ENCODE peak calls at places on chromosomes 13 and 19, in nine cellular contexts. L is cardiac muscle cell; J is CD8-positive, alpha-beta T cell; D is psoas muscle; Y is ascending aorta; E is colonic mucosa; H is upper lobe of right lung; W is ovary; V is PC-9. I is an unnamed sample. For H3K9me3, the result is how much of the 10 kb centered on the place peaks cover.

GRCh38 chr13:25489238-25489637 is 117.5 kb downstream of the ATP8A2 start:
- DNase-seq in E (no peak), V (no peak), W (no peak), D (no peak), L (no peak), H (no peak), J (no peak), Y (no peak), I (no peak)

GRCh38 chr19:37342753-37343152 is 28.1 kb upstream of the ZNF527 start:
- DNase-seq in D (no peak), W (no peak), V (no peak), J (no peak), Y (no peak), E (no peak), H (no peak), L (peak), I (no peak)

GRCh38 chr13:27401210-27401609 is 23.2 kb upstream of the GTF3A start:
- DNase-seq in Y (no peak), H (no peak), J (no peak), V (no peak), L (no peak), D (peak), E (peak), W (no peak), I (no peak)

GRCh38 chr13:64305246-64305645 is 2889.6 kb upstream of the PCDH20 start:
- DNase-seq in L (peak), D (no peak), V (no peak), Y (no peak), J (no peak), E (no peak), H (no peak), W (no peak), I (no peak)

GRCh38 chr13:21338651-21339278 is 120.3 kb downstream of the ZDHHC20 start:
- DNase-seq in L (no peak), J (no peak), W (no peak), Y (no peak), V (no peak), E (no peak), D (no peak), H (no peak), I (no peak)

GRCh38 chr13:59413121-59413520 is 750.6 kb downstream of the DIAPH3 start:
- DNase-seq in E (no peak), H (no peak), L (no peak), Y (no peak), D (no peak), W (no peak), J (no peak), V (no peak), I (no peak)

GRCh38 chr19:18020212-18021067 is 12.5 kb downstream of the ARRDC2 start:
- DNase-seq in H (peak), E (peak), W (peak), V (no peak), J (no peak), D (peak), Y (peak), L (peak), I (no peak)

GRCh38 chr19:6947745-6948144 is 60.4 kb downstream of the ADGRE1 start:
- DNase-seq in L (peak), V (no peak), Y (no peak), D (no peak), J (no peak), E (no peak), H (no peak), W (no peak), I (no peak)

GRCh38 chr13:71320452-71320851 is 546.6 kb downstream of the DACH1 start:
- DNase-seq in V (no peak), L (peak), D (no peak), H (no peak), W (no peak), E (peak), Y (no peak), J (no peak), I (peak)
- TF ChIP-seq CTCF in V (peak), L (peak), D (peak), H (peak), W (no peak), E (peak), Y (no peak), J (no peak), I (peak)

GRCh38 chr13:51887441-51887840 is 25.7 kb downstream of the CCDC70 start:
- DNase-seq in E (no peak), D (no peak), Y (no peak), W (no peak), L (no peak), J (no peak), H (no peak), V (no peak), I (no peak)

GRCh38 chr13:51894239-51894638 is 32.5 kb downstream of the CCDC70 start:
- DNase-seq in D (no peak), J (no peak), H (no peak), V (no peak), W (no peak), E (no peak), Y (no peak), L (no peak), I (peak)

GRCh38 chr13:51895906-51896888 is 34.4 kb downstream of the CCDC70 start:
- DNase-seq in Y (no peak), V (peak), E (peak), J (no peak), H (no peak), L (peak), D (no peak), W (no peak), I (peak)

DNA sequence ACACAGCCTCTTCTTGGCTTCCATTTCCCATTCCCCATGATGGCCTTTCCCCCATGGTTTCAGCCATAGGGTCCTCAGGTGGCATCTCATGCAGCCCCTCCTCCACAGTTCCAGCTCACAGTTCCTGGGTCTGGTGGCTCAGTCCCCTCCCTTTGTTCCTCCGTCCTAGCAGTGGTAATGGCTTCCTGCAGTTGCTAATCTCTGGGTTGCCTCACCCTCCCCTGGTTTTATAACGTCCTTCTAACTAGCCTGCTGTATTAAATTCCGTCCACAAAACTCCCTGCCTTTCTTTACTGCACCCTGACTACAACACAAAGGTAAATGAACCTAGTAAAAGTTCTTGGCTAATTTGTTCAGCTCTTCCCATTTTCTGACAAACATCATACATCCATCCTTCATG is 30.9 kb downstream of the CCDC70 start:
- DNase-seq in W (no peak), H (no peak), E (no peak), Y (no peak), L (no peak), V (no peak), D (no peak), J (no peak), I (no peak)
- H3K9me3 ChIP-seq in W (under half), H (under half), E (under half), Y (under half), L (under half), V (under half), D (under half), J (under half), I (under half)

GRCh38 chr19:54391589-54392061 is 23.6 kb upstream of the TTYH1 start:
- DNase-seq in V (no peak), Y (no peak), J (no peak), E (no peak), D (no peak), W (no peak), L (no peak), H (no peak), I (no peak)
- H3K4me3 ChIP-seq in V (no peak), Y (no peak), J (no peak), E (no peak), D (no peak), W (no peak), L (no peak), H (no peak), I (no peak)

GRCh38 chr13:98496239-98496668 is 80.7 kb downstream of the STK24 start:
- DNase-seq in L (no peak), E (no peak), W (no peak), V (no peak), Y (no peak), H (no peak), D (peak), J (no peak), I (no peak)
- TF ChIP-seq CTCF in L (no peak), E (no peak), W (no peak), V (no peak), Y (no peak), H (no peak), D (no peak), J (no peak), I (no peak)

DNA sequence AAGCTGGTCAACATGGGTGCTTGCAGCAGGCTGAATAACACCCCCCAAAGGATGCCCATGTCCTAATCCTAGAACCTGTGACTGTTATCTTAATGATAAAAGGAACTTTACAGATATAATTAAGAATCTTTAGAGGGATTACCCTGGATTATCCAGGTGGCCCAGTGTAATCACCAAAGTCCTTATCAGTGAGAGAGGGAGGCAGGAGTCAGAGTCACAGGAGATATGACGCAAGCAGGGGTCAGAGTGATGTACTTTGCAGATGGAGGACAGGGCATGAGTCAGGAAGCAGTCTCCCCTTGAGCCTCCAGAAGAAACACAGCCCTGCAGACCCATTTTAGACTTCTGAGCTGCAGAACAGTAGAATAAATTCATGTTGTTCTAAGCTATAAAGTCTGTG is 9.8 kb downstream of the ZNF606 start:
- DNase-seq in V (no peak), E (no peak), W (no peak), L (no peak), D (no peak), J (no peak), Y (no peak), H (no peak), I (no peak)
- H3K9me3 ChIP-seq in V (half or more), E (under half), W (under half), L (under half), D (half or more), J (under half), Y (half or more), H (half or more), I (under half)

GRCh38 chr19:46890423-46891170 is 29.8 kb downstream of the ARHGAP35 start:
- DNase-seq in L (peak), Y (no peak), H (no peak), E (peak), V (peak), D (no peak), W (no peak), J (no peak), I (no peak)
- H3K4me3 ChIP-seq in L (no peak), Y (no peak), H (no peak), E (no peak), V (peak), D (no peak), W (no peak), J (no peak), I (no peak)

GRCh38 chr19:45156231-45156630 is 4.6 kb downstream of the NKPD1 start:
- DNase-seq in J (no peak), H (no peak), D (no peak), V (no peak), Y (no peak), L (no peak), W (no peak), E (no peak), I (peak)

GRCh38 chr19:45152504-45153338 is 8.1 kb downstream of the NKPD1 start:
- DNase-seq in E (peak), V (no peak), W (peak), H (peak), D (peak), J (peak), Y (no peak), L (peak), I (peak)

GRCh38 chr19:45151821-45152503 is 8.8 kb downstream of the NKPD1 start:
- DNase-seq in E (no peak), V (no peak), W (no peak), H (no peak), Y (no peak), D (no peak), L (no peak), J (no peak), I (no peak)

GRCh38 chr19:45153339-45154063 is 7.3 kb downstream of the NKPD1 start:
- DNase-seq in E (peak), J (no peak), Y (no peak), H (no peak), W (peak), D (peak), L (peak), V (no peak), I (peak)

GRCh38 chr19:45154064-45154827 is 6.5 kb downstream of the NKPD1 start:
- DNase-seq in W (peak), L (peak), H (no peak), D (peak), Y (no peak), V (peak), E (no peak), J (no peak), I (peak)
- TF ChIP-seq CTCF in W (no peak), L (peak), H (no peak), D (no peak), Y (no peak), V (no peak), E (no peak), J (no peak), I (no peak)

GRCh38 chr13:112417079-112417478 is 40.9 kb downstream of the SPACA7 start:
- DNase-seq in V (no peak), D (no peak), J (no peak), L (no peak), Y (no peak), W (no peak), H (no peak), E (no peak), I (no peak)

DNA sequence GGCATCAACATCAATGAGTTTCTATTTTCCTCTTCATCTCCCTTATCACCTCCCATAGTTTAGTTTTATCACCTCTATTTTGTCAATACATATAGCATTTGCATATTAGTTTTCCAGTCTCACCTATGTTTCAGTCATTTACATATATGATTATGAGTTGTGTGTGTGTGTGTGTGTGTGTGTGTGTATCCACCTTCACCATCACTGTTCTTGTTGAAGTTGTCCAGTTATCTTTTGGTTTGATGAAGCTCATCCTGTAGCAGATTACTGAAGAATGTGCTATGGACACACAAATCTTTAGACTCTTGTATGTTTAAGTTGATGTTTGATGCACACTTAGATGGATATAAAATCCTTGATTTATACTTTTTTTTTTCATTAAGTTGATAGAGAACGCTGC is 40.5 kb downstream of the SPACA7 start:
- DNase-seq in D (no peak), J (no peak), W (no peak), E (no peak), V (no peak), L (no peak), H (no peak), Y (no peak), I (no peak)
- H3K9me3 ChIP-seq in D (under half), J (under half), W (under half), E (under half), V (under half), L (under half), H (under half), Y (under half), I (under half)

GRCh38 chr13:23776698-23777570 is 112.3 kb downstream of the MIPEP start:
- DNase-seq in J (no peak), W (no peak), D (no peak), Y (no peak), E (no peak), L (peak), V (no peak), H (no peak), I (no peak)
- H3K4me3 ChIP-seq in J (no peak), W (no peak), D (no peak), Y (no peak), E (no peak), L (no peak), V (no peak), H (no peak), I (no peak)

DNA sequence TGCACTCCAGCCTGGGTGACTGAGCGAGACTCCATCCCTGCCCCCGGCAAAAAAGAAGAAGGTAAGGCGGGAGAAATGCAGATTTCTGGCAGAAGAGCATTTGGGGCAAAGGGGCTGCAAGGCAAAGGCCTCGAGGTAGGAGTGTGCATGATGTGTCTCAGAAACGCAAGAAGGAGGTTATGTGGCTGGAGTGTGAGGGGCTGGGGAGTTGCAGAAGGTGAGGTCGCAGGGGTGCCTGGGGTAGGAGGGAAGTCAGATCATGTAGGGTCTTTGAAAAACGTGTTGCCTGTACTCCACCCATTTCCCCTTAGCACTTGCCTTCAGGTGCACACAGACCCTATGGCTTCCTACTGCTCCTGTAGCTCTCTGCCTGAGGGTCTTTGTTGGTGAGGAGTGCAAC is 29.9 kb downstream of the KCTD15 start:
- DNase-seq in H (peak), L (no peak), Y (peak), E (no peak), V (no peak), D (no peak), W (no peak), J (no peak), I (no peak)
- TF ChIP-seq CTCF in H (no peak), L (no peak), Y (no peak), E (no peak), V (no peak), D (no peak), W (no peak), J (no peak), I (no peak)